ENCODE peak calls at places on chromosomes 5 and 9, in four cellular contexts. One of them, this sample, is unnamed.

GRCh38 chr9:4714266-4715016 is 26.6 kb downstream of the AK3 start:
- DNase-seq in H1: no peak
- DNase-seq in HepG2: no peak
- DNase-seq in GM12878: no peak
- DNase-seq in this sample: no peak

GRCh38 chr9:124632077-124632621 is 125.0 kb upstream of the NR5A1 start:
- DNase-seq in H1: no peak
- DNase-seq in HepG2: no peak
- DNase-seq in GM12878: no peak
- DNase-seq in this sample: no peak

GRCh38 chr5:142250119-142250518 is 74.7 kb downstream of the SPRY4 start:
- DNase-seq in H1: no peak
- DNase-seq in HepG2: peak
- DNase-seq in GM12878: no peak
- DNase-seq in this sample: no peak

GRCh38 chr5:90301248-90301647 is 108.3 kb downstream of the CETN3 start:
- DNase-seq in H1: no peak
- DNase-seq in HepG2: no peak
- DNase-seq in GM12878: peak
- DNase-seq in this sample: no peak

GRCh38 chr9:15485836-15486678 is 24.7 kb downstream of the PSIP1 start:
- DNase-seq in H1: no peak
- DNase-seq in HepG2: peak
- DNase-seq in GM12878: no peak
- DNase-seq in this sample: no peak

GRCh38 chr5:140015706-140016105 is 27.4 kb downstream of the NRG2 start:
- DNase-seq in H1: no peak
- DNase-seq in HepG2: no peak
- DNase-seq in GM12878: no peak
- DNase-seq in this sample: no peak

GRCh38 chr5:142881727-142882126 is 111.5 kb downstream of the ARHGAP26 start:
- DNase-seq in H1: no peak
- DNase-seq in HepG2: no peak
- DNase-seq in GM12878: no peak
- DNase-seq in this sample: no peak

GRCh38 chr5:140565024-140565779 is 574 bp downstream of the SLC35A4 start:
- DNase-seq in H1: no peak
- DNase-seq in HepG2: no peak
- DNase-seq in GM12878: no peak
- DNase-seq in this sample: no peak

GRCh38 chr9:5578018-5578697 is 50.7 kb upstream of the RIC1 start:
- DNase-seq in H1: no peak
- DNase-seq in HepG2: no peak
- DNase-seq in GM12878: no peak
- DNase-seq in this sample: no peak

GRCh38 chr5:58127486-58128220 is 332.2 kb downstream of the PLK2 start:
- DNase-seq in H1: no peak
- DNase-seq in HepG2: no peak
- DNase-seq in GM12878: no peak
- DNase-seq in this sample: no peak

GRCh38 chr9:114400219-114400618 is 12.4 kb upstream of the AKNA start:
- DNase-seq in H1: no peak
- DNase-seq in HepG2: no peak
- DNase-seq in GM12878: no peak
- DNase-seq in this sample: no peak

GRCh38 chr5:139646912-139647391 is 1.2 kb upstream of the CXXC5 start:
- DNase-seq in H1: no peak
- DNase-seq in HepG2: no peak
- DNase-seq in GM12878: no peak
- DNase-seq in this sample: peak

GRCh38 chr5:72597456-72597948 is 90.3 kb upstream of the ZNF366 start:
- DNase-seq in H1: no peak
- DNase-seq in HepG2: no peak
- DNase-seq in GM12878: no peak
- DNase-seq in this sample: no peak

GRCh38 chr5:161897033-161897432 is 49.1 kb downstream of the GABRA1 start:
- DNase-seq in H1: no peak
- DNase-seq in HepG2: no peak
- DNase-seq in GM12878: no peak
- DNase-seq in this sample: no peak

GRCh38 chr5:57082441-57083067 is 91.3 kb upstream of the GPBP1 start:
- DNase-seq in H1: no peak
- DNase-seq in HepG2: peak
- DNase-seq in GM12878: no peak
- DNase-seq in this sample: peak

GRCh38 chr9:123063172-123063508 is 29.7 kb downstream of the GPR21 start:
- DNase-seq in H1: no peak
- DNase-seq in HepG2: no peak
- DNase-seq in GM12878: no peak
- DNase-seq in this sample: no peak

GRCh38 chr5:55899344-55899743 is 48.2 kb downstream of the IL31RA start:
- DNase-seq in H1: no peak
- DNase-seq in HepG2: no peak
- DNase-seq in GM12878: no peak
- DNase-seq in this sample: no peak

GRCh38 chr9:91047993-91048607 is 246.5 kb downstream of the SYK start:
- DNase-seq in H1: peak
- DNase-seq in HepG2: no peak
- DNase-seq in GM12878: no peak
- DNase-seq in this sample: no peak

GRCh38 chr9:92931606-92932005 is 15.7 kb upstream of the FGD3 start:
- DNase-seq in H1: no peak
- DNase-seq in HepG2: no peak
- DNase-seq in GM12878: no peak
- DNase-seq in this sample: no peak

GRCh38 chr9:100554935-100555401 is 22.9 kb upstream of the CAVIN4 start:
- DNase-seq in H1: no peak
- DNase-seq in HepG2: no peak
- DNase-seq in GM12878: no peak
- DNase-seq in this sample: no peak

GRCh38 chr9:3447813-3448212 is 78.0 kb downstream of the RFX3 start:
- DNase-seq in H1: no peak
- DNase-seq in HepG2: no peak
- DNase-seq in GM12878: no peak
- DNase-seq in this sample: no peak

GRCh38 chr5:149452665-149453617 is 73.8 kb upstream of the IL17B start:
- DNase-seq in H1: no peak
- DNase-seq in HepG2: peak
- DNase-seq in GM12878: no peak
- DNase-seq in this sample: no peak

GRCh38 chr5:141077826-141078225 is 16.6 kb upstream of the PCDHB2 start:
- DNase-seq in H1: no peak
- DNase-seq in HepG2: no peak
- DNase-seq in GM12878: no peak
- DNase-seq in this sample: no peak

GRCh38 chr5:127505819-127506218 is 11.6 kb upstream of the PRRC1 start:
- DNase-seq in H1: no peak
- DNase-seq in HepG2: no peak
- DNase-seq in GM12878: no peak
- DNase-seq in this sample: no peak

GRCh38 chr9:21993893-21994525 is at the start of gene CDKN2A:
- DNase-seq in H1: peak
- DNase-seq in HepG2: no peak
- DNase-seq in GM12878: no peak
- DNase-seq in this sample: peak

GRCh38 chr5:96023518-96023917 is 61.9 kb upstream of the ELL2 start:
- DNase-seq in H1: no peak
- DNase-seq in HepG2: no peak
- DNase-seq in GM12878: no peak
- DNase-seq in this sample: no peak

GRCh38 chr9:447230-448025 is 232.8 kb downstream of the DOCK8 start:
- DNase-seq in H1: no peak
- DNase-seq in HepG2: no peak
- DNase-seq in GM12878: no peak
- DNase-seq in this sample: no peak

GRCh38 chr5:113871972-113872371 is 358.5 kb downstream of the YTHDC2 start:
- DNase-seq in H1: no peak
- DNase-seq in HepG2: no peak
- DNase-seq in GM12878: no peak
- DNase-seq in this sample: no peak

GRCh38 chr5:38758774-38759423 is 86.9 kb upstream of the OSMR start:
- DNase-seq in H1: no peak
- DNase-seq in HepG2: no peak
- DNase-seq in GM12878: no peak
- DNase-seq in this sample: no peak

GRCh38 chr9:94084314-94084713 is at the start of gene PTPDC1:
- DNase-seq in H1: peak
- DNase-seq in HepG2: peak
- DNase-seq in GM12878: no peak
- DNase-seq in this sample: peak

GRCh38 chr5:174723315-174723978 is 935 bp upstream of the MSX2 start:
- DNase-seq in H1: no peak
- DNase-seq in HepG2: no peak
- DNase-seq in GM12878: no peak
- DNase-seq in this sample: no peak

GRCh38 chr5:83701886-83702285 is 18.8 kb downstream of the HAPLN1 start:
- DNase-seq in H1: no peak
- DNase-seq in HepG2: no peak
- DNase-seq in GM12878: no peak
- DNase-seq in this sample: no peak

GRCh38 chr5:132385321-132386105 is 16.0 kb downstream of the SLC22A5 start:
- DNase-seq in H1: peak
- DNase-seq in HepG2: peak
- DNase-seq in GM12878: peak
- DNase-seq in this sample: peak

GRCh38 chr5:60540855-60541805 is 158.8 kb downstream of the DEPDC1B start:
- DNase-seq in H1: no peak
- DNase-seq in HepG2: peak
- DNase-seq in GM12878: peak
- DNase-seq in this sample: no peak

GRCh38 chr5:72166070-72166979 is 59.0 kb downstream of the MAP1B start:
- DNase-seq in H1: peak
- DNase-seq in HepG2: no peak
- DNase-seq in GM12878: no peak
- DNase-seq in this sample: peak

GRCh38 chr9:107153336-107153735 is 129.7 kb upstream of the RAD23B start:
- DNase-seq in H1: no peak
- DNase-seq in HepG2: no peak
- DNase-seq in GM12878: no peak
- DNase-seq in this sample: no peak

GRCh38 chr5:23482642-23483041 is 24.8 kb upstream of the PRDM9 start:
- DNase-seq in H1: no peak
- DNase-seq in HepG2: no peak
- DNase-seq in GM12878: no peak
- DNase-seq in this sample: no peak

GRCh38 chr5:42720242-42720641 is 36.4 kb upstream of the CCDC152 start:
- DNase-seq in H1: no peak
- DNase-seq in HepG2: no peak
- DNase-seq in GM12878: no peak
- DNase-seq in this sample: no peak
- TF ChIP-seq TCF12 in H1: no peak
- TF ChIP-seq TCF12 in HepG2: no peak
- TF ChIP-seq TCF12 in GM12878: no peak
- TF ChIP-seq TCF12 in this sample: no peak

DNA sequence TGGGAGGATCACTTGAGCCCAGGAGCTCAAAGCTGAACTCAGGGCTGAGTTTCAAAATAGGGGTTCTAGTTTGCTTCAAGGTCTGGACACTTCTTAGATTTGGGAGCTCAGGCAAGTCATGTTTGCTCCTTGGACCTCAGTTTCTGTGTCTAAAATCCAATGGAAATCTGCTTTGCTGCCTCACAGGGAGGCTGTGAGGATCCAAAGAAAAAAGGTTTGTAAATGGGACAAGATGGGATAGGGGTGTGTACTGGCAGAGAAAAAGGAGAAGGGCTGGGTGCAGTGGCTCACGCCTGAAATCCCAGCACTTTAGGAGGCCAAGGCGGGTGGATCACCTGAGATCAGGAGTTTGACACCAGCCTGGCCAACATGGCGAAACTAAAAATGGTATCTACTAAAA is 39.6 kb upstream of the SH3PXD2B start:
- DNase-seq in H1: no peak
- DNase-seq in HepG2: no peak
- DNase-seq in GM12878: no peak
- DNase-seq in this sample: no peak
- H3K27ac ChIP-seq in H1: no peak
- H3K27ac ChIP-seq in HepG2: no peak
- H3K27ac ChIP-seq in GM12878: no peak
- H3K27ac ChIP-seq in this sample: no peak

DNA sequence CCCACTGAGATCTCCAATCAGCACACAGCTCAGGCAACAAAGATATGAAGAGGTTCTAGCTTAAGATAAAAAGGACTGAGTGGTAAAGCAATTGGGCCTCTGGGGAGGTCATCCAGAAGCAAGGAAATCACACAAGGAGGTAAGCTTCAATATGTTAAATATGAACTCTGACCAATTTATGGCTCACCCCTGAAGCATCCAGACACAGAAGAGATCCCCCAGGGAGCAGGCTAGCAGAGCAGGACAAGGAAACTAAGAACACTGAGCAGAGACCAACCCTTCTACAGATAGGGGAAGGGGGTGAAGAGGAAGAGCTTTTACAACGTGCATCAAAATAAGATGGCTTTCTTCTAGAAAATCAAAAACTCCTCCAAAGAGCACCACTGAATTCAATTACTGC is 616.2 kb downstream of the DNAH5 start:
- DNase-seq in H1: no peak
- DNase-seq in HepG2: no peak
- DNase-seq in GM12878: no peak
- DNase-seq in this sample: no peak
- TF ChIP-seq TCF12 in H1: no peak
- TF ChIP-seq TCF12 in HepG2: no peak
- TF ChIP-seq TCF12 in GM12878: no peak
- TF ChIP-seq TCF12 in this sample: no peak

GRCh38 chr9:110919055-110919445 is 119.2 kb downstream of the LPAR1 start:
- DNase-seq in H1: no peak
- DNase-seq in HepG2: no peak
- DNase-seq in GM12878: no peak
- DNase-seq in this sample: no peak
- H3K27ac ChIP-seq in H1: no peak
- H3K27ac ChIP-seq in HepG2: no peak
- H3K27ac ChIP-seq in GM12878: no peak
- H3K27ac ChIP-seq in this sample: peak

GRCh38 chr9:125756499-125756898 is 9.3 kb downstream of the PBX3 start:
- DNase-seq in H1: no peak
- DNase-seq in HepG2: no peak
- DNase-seq in GM12878: no peak
- DNase-seq in this sample: no peak
- TF ChIP-seq TCF12 in H1: no peak
- TF ChIP-seq TCF12 in HepG2: no peak
- TF ChIP-seq TCF12 in GM12878: no peak
- TF ChIP-seq TCF12 in this sample: no peak